ENCODE peak calls at places on chromosomes 2 and 18, in eight cellular contexts. N, Y, I, K, E, J, G and Q are unnamed samples.

GRCh38 chr2:27807476-27807875 is 36.0 kb downstream of the MRPL33 start:
- DNase-seq in K (no peak), N (no peak), I (no peak), Y (peak), G (no peak), J (peak), E (peak), Q (no peak)

GRCh38 chr2:109129356-109129920 is 433 bp downstream of the SH3RF3 start:
- DNase-seq in G (peak), J (no peak), K (peak), E (peak), Y (peak), I (no peak), N (no peak), Q (peak)

GRCh38 chr2:142724713-142725349 is 152.6 kb upstream of the KYNU start:
- DNase-seq in K (no peak), J (no peak), Y (no peak), N (no peak), I (no peak), E (no peak), G (no peak), Q (no peak)

GRCh38 chr2:168770796-168771195 is 31.6 kb upstream of the NOSTRIN start:
- DNase-seq in G (no peak), Y (no peak), N (no peak), I (no peak), J (no peak), K (no peak), E (peak), Q (no peak)

GRCh38 chr2:191036365-191036764 is 22.4 kb upstream of the STAT1 start:
- DNase-seq in J (no peak), E (no peak), G (no peak), N (no peak), I (no peak), Y (no peak), K (no peak), Q (no peak)

GRCh38 chr2:146874260-146874658 is 970.6 kb upstream of the ACVR2A start:
- DNase-seq in J (peak), G (no peak), E (peak), N (no peak), K (no peak), Y (no peak), I (no peak), Q (no peak)

GRCh38 chr2:216698895-216699294 is 3.5 kb upstream of the IGFBP5 start:
- DNase-seq in N (peak), K (no peak), Y (peak), E (peak), G (no peak), I (no peak), J (peak), Q (peak)

GRCh38 chr18:8142131-8142711 is 467.0 kb upstream of the RAB12 start:
- DNase-seq in G (no peak), E (no peak), K (no peak), J (no peak), I (no peak), Y (no peak), N (no peak), Q (no peak)

GRCh38 chr2:170396799-170397459 is 219.0 kb downstream of the MYO3B start:
- DNase-seq in E (peak), J (peak), I (no peak), N (peak), Y (no peak), K (no peak), G (no peak), Q (no peak)